ENCODE peak calls at places on chromosome 3, in six cellular contexts. I is hepatocyte, A is HCT116, D is GM23338, R is GM23248, W is PC-3. Q is an unnamed sample.

GRCh38 chr3:126952261-126952982 is 30.5 kb upstream of the PLXNA1 start:
- DNase-seq in I (no peak), A (no peak), D (no peak), R (no peak), W (no peak), Q (no peak)

GRCh38 chr3:18988619-18989229 is 159.6 kb upstream of the KCNH8 start:
- DNase-seq in I (peak), A (no peak), D (peak), R (peak), W (peak), Q (peak)

GRCh38 chr3:130686833-130687232 is 59.8 kb downstream of the PIK3R4 start:
- DNase-seq in I (no peak), A (no peak), D (no peak), R (no peak), W (no peak), Q (no peak)

GRCh38 chr3:40623567-40623966 is 98.8 kb downstream of the ZNF621 start:
- DNase-seq in I (no peak), A (no peak), D (no peak), R (peak), W (peak), Q (peak)

GRCh38 chr3:12227833-12228232 is 61.0 kb upstream of the PPARG start:
- DNase-seq in I (no peak), A (no peak), D (no peak), R (peak), W (peak), Q (no peak)

GRCh38 chr3:139937674-139938279 is 2.8 kb downstream of the CLSTN2 start:
- DNase-seq in I (peak), A (peak), D (peak), R (peak), W (peak), Q (peak)

GRCh38 chr3:56725175-56725574 is 42.1 kb upstream of the TASOR start:
- DNase-seq in I (no peak), A (no peak), D (no peak), R (no peak), W (no peak), Q (peak)

GRCh38 chr3:16658004-16658932 is 53.0 kb upstream of the DAZL start:
- DNase-seq in I (no peak), A (no peak), D (peak), R (no peak), W (no peak), Q (no peak)

GRCh38 chr3:189981668-189982067 is 139.0 kb downstream of the P3H2 start:
- DNase-seq in I (no peak), A (no peak), D (no peak), R (peak), W (peak), Q (no peak)

GRCh38 chr3:39294446-39295183 is 14.8 kb upstream of the CX3CR1 start:
- DNase-seq in I (no peak), A (no peak), D (no peak), R (no peak), W (no peak), Q (no peak)

GRCh38 chr3:54600441-54601204 is 327.2 kb downstream of the LRTM1 start:
- DNase-seq in I (no peak), A (no peak), D (peak), R (no peak), W (no peak), Q (no peak)

GRCh38 chr3:130316164-130316563 is 29.3 kb upstream of the COL6A5 start:
- DNase-seq in I (no peak), A (no peak), D (no peak), R (peak), W (no peak), Q (no peak)

GRCh38 chr3:13525827-13526625 is 22.9 kb upstream of the FBLN2 start:
- DNase-seq in I (no peak), A (no peak), D (no peak), R (peak), W (no peak), Q (no peak)

GRCh38 chr3:89025185-89025584 is 82.2 kb upstream of the EPHA3 start:
- DNase-seq in I (no peak), A (no peak), D (no peak), R (peak), W (peak), Q (no peak)

GRCh38 chr3:123547881-123548534 is 36.8 kb downstream of the HACD2 start:
- DNase-seq in I (no peak), A (no peak), D (no peak), R (no peak), W (no peak), Q (no peak)

GRCh38 chr3:80734955-80735354 is 967.2 kb upstream of the ROBO1 start:
- DNase-seq in I (peak), A (no peak), D (no peak), R (no peak), W (no peak), Q (no peak)

GRCh38 chr3:117853923-117854322 is 1144.3 kb downstream of the TUSC7 start:
- DNase-seq in I (peak), A (no peak), D (no peak), R (peak), W (peak), Q (no peak)

GRCh38 chr3:71465371-71466007 is 118.0 kb downstream of the FOXP1 start:
- DNase-seq in I (no peak), A (no peak), D (no peak), R (no peak), W (no peak), Q (no peak)
- H3K4me2 ChIP-seq in I (no peak), A (no peak), D (no peak), R (no peak), W (no peak), Q (no peak)

GRCh38 chr3:30285188-30286006 is 321.0 kb upstream of the TGFBR2 start:
- DNase-seq in I (no peak), A (no peak), D (no peak), R (no peak), W (no peak), Q (no peak)
- TF ChIP-seq EZH2phosphoT487 in I (no peak), A (no peak), D (no peak), R (no peak), W (no peak), Q (no peak)

GRCh38 chr3:181695661-181696491 is 15.8 kb upstream of the SOX2 start:
- DNase-seq in I (peak), A (no peak), D (no peak), R (peak), W (no peak), Q (no peak)
- TF ChIP-seq EZH2 in I (peak), A (no peak), D (peak), R (no peak), W (no peak), Q (no peak)

GRCh38 chr3:138598534-138598933 is 4.5 kb upstream of the CEP70 start:
- DNase-seq in I (no peak), A (no peak), D (no peak), R (no peak), W (no peak), Q (no peak)
- H3K4me2 ChIP-seq in I (no peak), A (no peak), D (no peak), R (no peak), W (no peak), Q (no peak)

GRCh38 chr3:99625643-99626414 is 12.6 kb upstream of the COL8A1 start:
- DNase-seq in I (no peak), A (no peak), D (no peak), R (peak), W (peak), Q (no peak)
- TF ChIP-seq EZH2phosphoT487 in I (no peak), A (no peak), D (no peak), R (peak), W (no peak), Q (no peak)